ENCODE peak calls at places on chromosome 2, in nine cellular contexts. H, F, Z, N, E, T, X, Q and B are unnamed samples.

GRCh38 chr2:182504903-182505302 is 78.1 kb upstream of the PDE1A start:
- DNase-seq in E (no peak), N (peak), H (no peak), T (no peak), Z (peak), X (no peak), F (peak), Q (peak), B (no peak)

GRCh38 chr2:223221120-223221859 is 169.3 kb downstream of the KCNE4 start:
- DNase-seq in Z (no peak), X (no peak), N (no peak), Q (no peak), F (no peak), E (no peak), H (no peak), T (no peak), B (no peak)

GRCh38 chr2:124027182-124027581 is 2.1 kb downstream of the CNTNAP5 start:
- DNase-seq in Z (no peak), X (no peak), Q (no peak), F (peak), H (peak), T (no peak), N (no peak), E (no peak), B (no peak)

GRCh38 chr2:174752403-174753037 is 11.8 kb downstream of the CHRNA1 start:
- DNase-seq in H (peak), T (no peak), N (no peak), Q (no peak), F (peak), X (no peak), Z (no peak), E (no peak), B (peak)

GRCh38 chr2:43676322-43677050 is at the start of gene C1GALT1C1L:
- DNase-seq in F (peak), E (no peak), T (peak), X (peak), H (no peak), Q (peak), Z (peak), N (no peak), B (no peak)

GRCh38 chr2:19893520-19894134 is 8.2 kb downstream of the TTC32 start:
- DNase-seq in T (no peak), F (no peak), Q (no peak), Z (no peak), E (no peak), X (no peak), N (no peak), H (no peak), B (peak)

GRCh38 chr2:201883970-201884369 is 77.6 kb downstream of the CDK15 start:
- DNase-seq in H (no peak), T (no peak), N (no peak), E (no peak), F (no peak), Q (no peak), X (no peak), Z (no peak), B (no peak)

GRCh38 chr2:151506170-151506569 is 96.5 kb downstream of the RIF1 start:
- DNase-seq in E (no peak), F (no peak), Q (no peak), T (no peak), X (no peak), H (no peak), N (no peak), Z (no peak), B (no peak)

GRCh38 chr2:237590272-237591020 is at the start of gene RAB17:
- DNase-seq in F (peak), X (no peak), N (no peak), H (peak), E (peak), Q (no peak), T (peak), Z (peak), B (no peak)

GRCh38 chr2:171522804-171523338 is 597 bp downstream of the CYBRD1 start:
- DNase-seq in H (no peak), F (no peak), X (no peak), N (no peak), T (no peak), Z (no peak), E (peak), Q (no peak), B (no peak)

GRCh38 chr2:40859617-40860016 is 407.7 kb upstream of the SLC8A1 start:
- DNase-seq in T (no peak), H (peak), Q (no peak), F (peak), N (no peak), X (no peak), E (no peak), Z (no peak), B (no peak)

GRCh38 chr2:86520153-86520552 is 43.1 kb downstream of the CHMP3 start:
- DNase-seq in H (no peak), E (no peak), Q (no peak), F (no peak), X (no peak), Z (no peak), N (no peak), T (no peak), B (no peak)

GRCh38 chr2:234963785-234964615 is 12.2 kb downstream of the SH3BP4 start:
- DNase-seq in Z (no peak), T (no peak), N (no peak), F (peak), X (no peak), Q (no peak), H (peak), E (no peak), B (no peak)

GRCh38 chr2:164371916-164372315 is 249.4 kb downstream of the GRB14 start:
- DNase-seq in X (no peak), Q (no peak), F (peak), Z (no peak), T (no peak), N (no peak), H (peak), E (no peak), B (no peak)

GRCh38 chr2:102020596-102021170 is 28.9 kb downstream of the IL1R2 start:
- DNase-seq in Q (peak), E (peak), H (peak), F (peak), T (peak), X (peak), Z (no peak), N (peak), B (no peak)

GRCh38 chr2:20415511-20415918 is 31.4 kb upstream of the RHOB start:
- DNase-seq in T (no peak), E (no peak), Z (no peak), H (peak), N (no peak), F (peak), Q (no peak), X (no peak), B (no peak)

GRCh38 chr2:3293221-3293620 is 84.4 kb downstream of the EIPR1 start:
- DNase-seq in X (no peak), Z (no peak), Q (no peak), E (peak), N (no peak), H (no peak), F (no peak), T (no peak), B (no peak)

GRCh38 chr2:203763425-203764272 is 57.2 kb downstream of the CD28 start:
- DNase-seq in T (no peak), Q (no peak), X (no peak), H (no peak), E (no peak), F (no peak), Z (no peak), N (no peak), B (peak)

GRCh38 chr2:136131484-136131960 is 13.6 kb upstream of the CXCR4 start:
- DNase-seq in Z (no peak), Q (no peak), E (no peak), H (no peak), N (no peak), X (peak), T (no peak), F (no peak), B (no peak)

GRCh38 chr2:119252186-119253113 is 28.8 kb downstream of the STEAP3 start:
- DNase-seq in F (peak), Q (no peak), Z (peak), X (no peak), E (no peak), N (peak), H (peak), T (no peak), B (no peak)

GRCh38 chr2:25103287-25103871 is 61.5 kb downstream of the EFR3B start:
- DNase-seq in H (peak), E (no peak), F (peak), Q (no peak), N (peak), T (no peak), X (no peak), Z (peak), B (no peak)

GRCh38 chr2:163779970-163780597 is 44.3 kb upstream of the FIGN start:
- DNase-seq in E (no peak), Q (no peak), H (peak), Z (no peak), N (no peak), T (no peak), F (peak), X (no peak), B (no peak)

DNA sequence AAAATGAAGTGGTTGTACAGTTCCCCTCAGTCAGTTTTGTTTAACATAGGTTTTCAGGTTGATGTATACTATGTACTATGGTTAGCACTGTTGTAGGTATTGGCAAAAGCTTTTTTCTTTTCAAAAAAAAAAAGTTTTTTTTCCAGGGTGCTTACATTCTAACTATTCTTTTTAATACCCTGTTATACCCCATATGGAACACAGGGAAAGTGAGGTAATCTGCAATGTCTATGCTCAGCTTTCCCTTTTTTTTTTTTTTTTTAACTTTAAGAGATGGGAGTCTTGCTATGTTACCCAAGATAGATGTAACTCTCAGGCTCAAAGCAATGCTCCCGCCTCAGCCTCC is 590 bp upstream of the CCDC138 start:
- DNase-seq in Q (no peak), E (no peak), N (no peak), F (no peak), Z (no peak), H (peak), X (no peak), T (no peak), B (no peak)
- H3K4me3 ChIP-seq in Q (peak), E (peak), N (peak), F (peak), Z (peak), H (peak), X (peak), T (peak), B (peak)

GRCh38 chr2:127700527-127701192 is 637 bp upstream of the SFT2D3 start:
- DNase-seq in H (peak), X (no peak), F (no peak), Z (no peak), Q (peak), T (peak), N (no peak), E (peak), B (peak)

GRCh38 chr2:127701193-127701650 is at the start of gene SFT2D3:
- DNase-seq in Z (no peak), T (peak), F (peak), N (peak), X (peak), H (peak), E (peak), Q (peak), B (peak)

GRCh38 chr2:127703282-127703681 is 2.0 kb downstream of the SFT2D3 start:
- DNase-seq in Z (no peak), T (no peak), H (no peak), N (no peak), Q (no peak), E (no peak), X (no peak), F (no peak), B (no peak)

GRCh38 chr2:127702395-127703009 is 1.2 kb downstream of the SFT2D3 start:
- DNase-seq in E (no peak), Z (no peak), H (no peak), Q (no peak), T (no peak), N (no peak), F (no peak), X (no peak), B (no peak)

DNA sequence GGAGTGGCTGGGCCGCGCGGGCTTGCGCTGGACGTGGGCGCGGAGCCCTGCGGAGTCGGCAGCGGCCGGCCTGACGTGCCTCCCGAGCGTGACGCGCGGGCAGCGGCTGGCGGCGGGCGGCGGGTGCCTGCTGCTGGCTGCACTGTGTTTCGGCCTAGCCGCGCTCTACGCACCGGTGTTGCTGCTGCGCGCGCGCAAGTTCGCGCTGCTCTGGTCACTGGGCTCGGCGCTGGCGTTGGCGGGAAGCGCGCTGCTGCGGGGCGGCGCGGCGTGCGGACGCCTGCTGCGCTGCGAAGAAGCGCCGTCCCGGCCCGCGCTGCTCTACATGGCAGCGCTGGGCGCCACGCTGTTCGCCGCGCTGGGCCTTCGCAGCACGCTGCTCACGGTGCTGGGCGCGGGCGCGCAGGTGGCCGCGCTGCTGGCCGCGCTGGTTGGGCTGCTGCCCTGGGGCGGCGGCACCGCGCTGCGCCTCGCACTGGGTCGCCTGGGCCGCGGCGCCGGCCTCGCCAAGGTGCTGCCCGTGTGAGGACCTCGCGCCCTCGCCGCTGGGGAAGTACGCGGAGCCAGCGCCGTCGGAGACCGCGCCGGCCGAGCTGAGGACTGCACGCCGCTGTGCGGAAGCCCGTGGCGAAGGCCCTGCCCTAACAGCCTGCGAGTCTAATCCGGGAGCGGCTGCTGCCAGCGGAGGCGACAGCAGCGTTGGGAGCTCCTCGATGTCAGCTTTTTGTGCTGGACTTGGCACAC is 526 bp downstream of the SFT2D3 start:
- DNase-seq in N (no peak), T (peak), H (peak), E (peak), X (peak), F (peak), Q (peak), Z (no peak), B (peak)
- TF ChIP-seq CTCF in N (peak), T (no peak), H (no peak), E (peak), X (no peak), F (peak), Q (no peak), Z (peak), B (peak)

GRCh38 chr2:9207641-9208301 is 1.2 kb downstream of the ASAP2 start:
- DNase-seq in H (peak), F (peak), Z (no peak), N (no peak), T (peak), X (no peak), Q (peak), E (no peak), B (no peak)

GRCh38 chr2:9205481-9205880 is 1.1 kb upstream of the ASAP2 start:
- DNase-seq in X (no peak), N (no peak), T (no peak), E (no peak), H (no peak), Q (peak), F (no peak), Z (no peak), B (no peak)

GRCh38 chr2:9206991-9207640 is 504 bp downstream of the ASAP2 start:
- DNase-seq in T (peak), Z (no peak), H (no peak), Q (peak), X (no peak), F (no peak), N (no peak), E (no peak), B (no peak)

GRCh38 chr2:9204939-9205338 is 1.7 kb upstream of the ASAP2 start:
- DNase-seq in F (no peak), Q (no peak), T (no peak), H (no peak), X (no peak), Z (no peak), E (no peak), N (no peak), B (no peak)

DNA sequence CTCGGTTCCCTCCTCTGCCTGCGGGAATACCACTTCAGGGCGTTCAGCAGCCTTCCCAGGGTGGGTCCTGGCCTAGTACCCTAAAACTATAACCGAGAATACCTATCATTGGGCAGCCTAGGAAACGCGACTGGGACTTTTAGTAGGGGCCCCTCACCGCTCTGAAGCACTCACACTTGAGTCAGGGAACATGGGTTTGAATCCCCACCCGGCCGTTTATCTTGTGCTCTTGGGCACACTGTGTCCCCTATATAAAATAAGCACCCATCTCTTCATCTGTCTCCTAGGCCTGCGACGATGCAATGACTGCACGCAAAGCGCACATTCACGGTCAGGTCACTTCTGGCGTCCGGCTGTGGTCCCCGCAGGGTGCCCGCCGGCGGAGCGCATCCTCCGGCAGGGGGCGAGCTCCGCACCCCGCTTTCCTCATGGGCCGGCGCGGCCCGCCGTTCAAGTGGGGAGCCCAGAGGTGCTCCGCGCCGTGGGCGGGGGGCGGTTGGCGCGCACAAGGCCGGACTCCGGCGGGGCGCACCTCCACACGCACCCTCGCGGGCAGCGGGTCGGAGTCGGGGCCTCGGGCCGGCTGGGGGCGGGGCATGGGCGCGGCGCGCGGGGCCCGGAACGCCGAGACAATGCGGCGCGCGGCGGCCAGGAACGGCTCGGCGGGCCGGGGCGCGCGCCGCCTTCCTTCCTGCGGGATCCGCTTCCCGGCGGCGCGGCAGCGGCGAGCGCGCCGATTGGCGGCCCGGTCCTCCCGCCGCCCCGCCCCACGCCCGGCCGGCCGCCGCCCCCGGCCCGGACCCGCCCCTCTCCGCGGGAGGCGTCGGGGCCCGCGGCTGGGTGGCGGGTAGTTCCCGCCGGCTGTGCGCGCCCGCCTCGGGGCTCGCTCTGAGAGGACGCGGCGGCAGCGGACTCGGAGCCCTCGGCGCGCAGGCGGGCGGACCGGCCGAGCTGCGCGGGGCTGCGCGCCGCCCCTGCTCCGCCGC is at the start of gene ASAP2:
- DNase-seq in T (peak), E (peak), Z (no peak), H (peak), N (no peak), X (no peak), Q (peak), F (peak), B (no peak)
- H3K4me3 ChIP-seq in T (peak), E (peak), Z (peak), H (peak), N (peak), X (peak), Q (peak), F (peak), B (peak)

GRCh38 chr2:109702250-109702985 is 88.3 kb downstream of the SOWAHC start:
- DNase-seq in E (no peak), X (no peak), Q (no peak), N (no peak), F (peak), T (no peak), Z (no peak), H (peak), B (no peak)

GRCh38 chr2:109700680-109701274 is 86.6 kb downstream of the SOWAHC start:
- DNase-seq in F (no peak), Z (no peak), N (no peak), X (no peak), T (no peak), E (no peak), H (no peak), Q (no peak), B (no peak)

GRCh38 chr2:109701362-109701761 is 87.2 kb downstream of the SOWAHC start:
- DNase-seq in X (no peak), F (no peak), N (no peak), T (no peak), Q (no peak), H (no peak), E (no peak), Z (no peak), B (no peak)

GRCh38 chr2:109703076-109703475 is 88.9 kb downstream of the SOWAHC start:
- DNase-seq in E (no peak), X (no peak), Z (peak), T (no peak), F (peak), N (no peak), Q (no peak), H (peak), B (no peak)

GRCh38 chr2:109703798-109704197 is 89.6 kb downstream of the SOWAHC start:
- DNase-seq in F (no peak), Z (no peak), T (no peak), H (no peak), E (no peak), Q (no peak), X (no peak), N (no peak), B (no peak)
- TF ChIP-seq CTCF in F (no peak), Z (no peak), T (no peak), H (no peak), E (no peak), Q (no peak), X (no peak), N (no peak), B (no peak)

DNA sequence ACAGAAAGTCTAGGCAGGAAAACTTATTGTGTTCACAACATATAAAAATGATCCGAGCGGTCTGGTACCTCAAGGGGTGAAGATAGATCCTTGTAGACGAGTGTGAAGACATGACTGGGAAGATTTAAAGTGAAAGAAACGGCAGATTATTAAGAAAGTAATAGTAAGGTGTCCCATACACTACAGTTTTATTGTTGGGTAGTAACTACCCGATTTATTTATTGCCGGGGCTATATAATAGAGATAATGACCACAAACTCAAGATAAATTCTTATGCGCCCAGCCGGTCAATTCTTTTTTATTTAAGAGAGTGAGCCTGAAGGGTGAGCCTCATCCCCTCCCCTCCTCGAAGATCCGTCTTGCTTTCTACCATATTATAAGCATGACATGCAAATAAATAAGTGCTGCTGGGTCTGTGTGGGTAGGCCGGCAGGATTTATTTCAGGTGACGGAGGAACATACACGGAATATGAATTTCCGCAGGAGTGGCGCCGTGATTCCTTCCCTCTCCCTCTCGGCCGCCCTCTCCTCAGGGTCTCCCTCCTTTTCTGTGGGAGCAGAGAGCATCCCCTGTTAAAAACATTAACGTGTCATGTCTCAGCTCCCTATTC is 147.5 kb downstream of the MEIS1 start:
- DNase-seq in Q (no peak), E (no peak), N (no peak), Z (no peak), T (no peak), F (no peak), H (no peak), X (no peak), B (no peak)
- H3K4me3 ChIP-seq in Q (no peak), E (no peak), N (peak), Z (peak), T (no peak), F (no peak), H (no peak), X (no peak), B (no peak)

GRCh38 chr2:177392373-177393246 is at the start of gene AGPS:
- DNase-seq in F (peak), Q (peak), T (peak), Z (no peak), E (peak), H (peak), X (peak), N (no peak), B (peak)
- TF ChIP-seq CTCF in F (peak), Q (no peak), T (no peak), Z (peak), E (peak), H (no peak), X (no peak), N (peak), B (no peak)

GRCh38 chr2:144372484-144373195 is 147.3 kb downstream of the ZEB2 start:
- DNase-seq in T (no peak), X (no peak), Q (no peak), E (no peak), H (no peak), F (no peak), N (no peak), Z (no peak), B (no peak)
- H3K4me3 ChIP-seq in T (no peak), X (no peak), Q (peak), E (no peak), H (no peak), F (no peak), N (no peak), Z (no peak), B (no peak)